ENCODE peak calls at places on chromosomes 2 and 18, in seven cellular contexts. One of them, this sample, is unnamed.
A peak's percentile ranks its signal among the peaks of the same experiment; 100 is the strongest.

GRCh38 chr2:46803911-46804670 is 111.5 kb downstream of the MCFD2 start:
- DNase-seq in AG04450: peak; percentile 79
- DNase-seq in vagina: peak; percentile 75
- DNase-seq in right lobe of liver: no peak
- DNase-seq in skeletal muscle cell: peak; percentile 84
- DNase-seq in mesendoderm: no peak
- DNase-seq in endothelial cell of umbilical vein: no peak
- DNase-seq in this sample: no peak

GRCh38 chr2:216554286-216554685 is 55.6 kb downstream of the RPL37A start:
- DNase-seq in AG04450: no peak
- DNase-seq in vagina: no peak
- DNase-seq in right lobe of liver: no peak
- DNase-seq in skeletal muscle cell: no peak
- DNase-seq in mesendoderm: no peak
- DNase-seq in endothelial cell of umbilical vein: no peak
- DNase-seq in this sample: no peak

GRCh38 chr2:169105433-169105832 is 36.1 kb downstream of the DHRS9 start:
- DNase-seq in AG04450: no peak
- DNase-seq in vagina: no peak
- DNase-seq in right lobe of liver: no peak
- DNase-seq in skeletal muscle cell: no peak
- DNase-seq in mesendoderm: no peak
- DNase-seq in endothelial cell of umbilical vein: no peak
- DNase-seq in this sample: no peak

GRCh38 chr18:74947417-74947816 is 261.5 kb downstream of the PTGR3 start:
- DNase-seq in AG04450: no peak
- DNase-seq in vagina: no peak
- DNase-seq in right lobe of liver: no peak
- DNase-seq in skeletal muscle cell: no peak
- DNase-seq in mesendoderm: no peak
- DNase-seq in endothelial cell of umbilical vein: no peak
- DNase-seq in this sample: no peak

GRCh38 chr2:108922141-108922915 is 66.7 kb downstream of the EDAR start:
- DNase-seq in AG04450: no peak
- DNase-seq in vagina: no peak
- DNase-seq in right lobe of liver: no peak
- DNase-seq in skeletal muscle cell: no peak
- DNase-seq in mesendoderm: peak; percentile 36
- DNase-seq in endothelial cell of umbilical vein: no peak
- DNase-seq in this sample: no peak

GRCh38 chr2:8617048-8617447 is 64.8 kb upstream of the ID2 start:
- DNase-seq in AG04450: no peak
- DNase-seq in vagina: no peak
- DNase-seq in right lobe of liver: peak; percentile 21
- DNase-seq in skeletal muscle cell: no peak
- DNase-seq in mesendoderm: no peak
- DNase-seq in endothelial cell of umbilical vein: no peak
- DNase-seq in this sample: no peak

GRCh38 chr2:160290590-160290989 is 90.5 kb upstream of the ITGB6 start:
- DNase-seq in AG04450: no peak
- DNase-seq in vagina: no peak
- DNase-seq in right lobe of liver: no peak
- DNase-seq in skeletal muscle cell: no peak
- DNase-seq in mesendoderm: no peak
- DNase-seq in endothelial cell of umbilical vein: no peak
- DNase-seq in this sample: no peak

GRCh38 chr2:43898134-43898957 is 59.6 kb downstream of the ABCG8 start:
- DNase-seq in AG04450: no peak
- DNase-seq in vagina: no peak
- DNase-seq in right lobe of liver: peak; percentile 65
- DNase-seq in skeletal muscle cell: no peak
- DNase-seq in mesendoderm: peak; percentile 49
- DNase-seq in endothelial cell of umbilical vein: no peak
- DNase-seq in this sample: peak; percentile 61

GRCh38 chr18:8662574-8663255 is 42.6 kb upstream of the MTCL1 start:
- DNase-seq in AG04450: no peak
- DNase-seq in vagina: no peak
- DNase-seq in right lobe of liver: no peak
- DNase-seq in skeletal muscle cell: no peak
- DNase-seq in mesendoderm: peak; percentile 92
- DNase-seq in endothelial cell of umbilical vein: no peak
- DNase-seq in this sample: no peak

GRCh38 chr18:61702007-61702406 is 190.8 kb downstream of the RNF152 start:
- DNase-seq in AG04450: no peak
- DNase-seq in vagina: no peak
- DNase-seq in right lobe of liver: no peak
- DNase-seq in skeletal muscle cell: peak; percentile 56
- DNase-seq in mesendoderm: no peak
- DNase-seq in endothelial cell of umbilical vein: peak; percentile 85
- DNase-seq in this sample: no peak

GRCh38 chr2:149732001-149732685 is 144.6 kb upstream of the MMADHC start:
- DNase-seq in AG04450: no peak
- DNase-seq in vagina: no peak
- DNase-seq in right lobe of liver: no peak
- DNase-seq in skeletal muscle cell: peak; percentile 64
- DNase-seq in mesendoderm: no peak
- DNase-seq in endothelial cell of umbilical vein: no peak
- DNase-seq in this sample: peak; percentile 19

GRCh38 chr2:205758051-205758450 is 75.8 kb downstream of the NRP2 start:
- DNase-seq in AG04450: peak; percentile 84
- DNase-seq in vagina: no peak
- DNase-seq in right lobe of liver: no peak
- DNase-seq in skeletal muscle cell: no peak
- DNase-seq in mesendoderm: peak; percentile 33
- DNase-seq in endothelial cell of umbilical vein: peak; percentile 73
- DNase-seq in this sample: no peak

GRCh38 chr2:85435986-85436835 is 17.7 kb downstream of the SH2D6 start:
- DNase-seq in AG04450: no peak
- DNase-seq in vagina: no peak
- DNase-seq in right lobe of liver: no peak
- DNase-seq in skeletal muscle cell: no peak
- DNase-seq in mesendoderm: peak; percentile 69
- DNase-seq in endothelial cell of umbilical vein: no peak
- DNase-seq in this sample: no peak

GRCh38 chr2:57371186-57371585 is 675.4 kb upstream of the VRK2 start:
- DNase-seq in AG04450: no peak
- DNase-seq in vagina: no peak
- DNase-seq in right lobe of liver: no peak
- DNase-seq in skeletal muscle cell: peak; percentile 3
- DNase-seq in mesendoderm: no peak
- DNase-seq in endothelial cell of umbilical vein: no peak
- DNase-seq in this sample: no peak

GRCh38 chr2:15040429-15041084 is 408.0 kb downstream of the LRATD1 start:
- DNase-seq in AG04450: no peak
- DNase-seq in vagina: no peak
- DNase-seq in right lobe of liver: peak; percentile 57
- DNase-seq in skeletal muscle cell: no peak
- DNase-seq in mesendoderm: no peak
- DNase-seq in endothelial cell of umbilical vein: no peak
- DNase-seq in this sample: no peak

GRCh38 chr2:96208144-96209010 is at the start of gene STARD7:
- DNase-seq in AG04450: peak; percentile 94
- DNase-seq in vagina: peak; percentile 96
- DNase-seq in right lobe of liver: peak; percentile 99
- DNase-seq in skeletal muscle cell: peak; percentile 95
- DNase-seq in mesendoderm: peak; percentile 99
- DNase-seq in endothelial cell of umbilical vein: peak; percentile 97
- DNase-seq in this sample: peak; percentile 99

GRCh38 chr2:96207778-96208143 is 866 bp downstream of the STARD7 start:
- DNase-seq in AG04450: no peak
- DNase-seq in vagina: no peak
- DNase-seq in right lobe of liver: no peak
- DNase-seq in skeletal muscle cell: no peak
- DNase-seq in mesendoderm: no peak
- DNase-seq in endothelial cell of umbilical vein: peak; percentile 43
- DNase-seq in this sample: no peak

GRCh38 chr2:96209011-96209728 is 543 bp upstream of the STARD7 start:
- DNase-seq in AG04450: no peak
- DNase-seq in vagina: no peak
- DNase-seq in right lobe of liver: no peak
- DNase-seq in skeletal muscle cell: no peak
- DNase-seq in mesendoderm: no peak
- DNase-seq in endothelial cell of umbilical vein: no peak
- DNase-seq in this sample: no peak

GRCh38 chr2:96207073-96207777 is 1.4 kb downstream of the STARD7 start:
- DNase-seq in AG04450: no peak
- DNase-seq in vagina: no peak
- DNase-seq in right lobe of liver: no peak
- DNase-seq in skeletal muscle cell: no peak
- DNase-seq in mesendoderm: no peak
- DNase-seq in endothelial cell of umbilical vein: no peak
- DNase-seq in this sample: no peak

DNA sequence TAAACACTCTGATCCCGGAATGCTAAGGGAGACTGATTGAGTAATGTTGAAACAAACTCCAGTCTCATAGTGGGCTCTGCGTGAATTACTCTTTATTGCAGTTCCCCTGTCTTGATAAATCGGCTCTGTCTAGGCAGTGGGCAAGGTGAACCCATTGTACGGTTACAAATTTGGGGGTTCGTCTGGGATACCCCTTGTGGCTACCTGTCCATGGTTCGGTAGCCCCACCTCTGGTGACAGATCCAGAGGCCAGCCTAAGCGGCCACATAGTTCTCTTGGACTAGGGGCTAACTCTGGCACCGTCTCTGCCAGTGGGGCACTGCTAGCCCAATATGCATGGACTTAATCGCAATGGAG is 1.1 kb upstream of the STARD7 start:
- DNase-seq in AG04450: no peak
- DNase-seq in vagina: no peak
- DNase-seq in right lobe of liver: no peak
- DNase-seq in skeletal muscle cell: no peak
- DNase-seq in mesendoderm: no peak
- DNase-seq in endothelial cell of umbilical vein: no peak
- DNase-seq in this sample: no peak
- H3K4me3 ChIP-seq in AG04450: peak overlapping the region; percentile 88
- H3K4me3 ChIP-seq in vagina: peak overlapping the region; percentile 88
- H3K4me3 ChIP-seq in right lobe of liver: peak overlapping the region; percentile 98
- H3K4me3 ChIP-seq in skeletal muscle cell: peak overlapping the region; percentile 87
- H3K4me3 ChIP-seq in mesendoderm: no peak overlapping the region
- H3K4me3 ChIP-seq in endothelial cell of umbilical vein: no peak overlapping the region
- H3K4me3 ChIP-seq in this sample: no peak overlapping the region

GRCh38 chr18:29496276-29496675 is 1319.3 kb upstream of the CDH2 start:
- DNase-seq in AG04450: no peak
- DNase-seq in vagina: no peak
- DNase-seq in right lobe of liver: no peak
- DNase-seq in skeletal muscle cell: no peak
- DNase-seq in mesendoderm: no peak
- DNase-seq in endothelial cell of umbilical vein: no peak
- DNase-seq in this sample: no peak

GRCh38 chr18:29501952-29502351 is 1325.0 kb upstream of the CDH2 start:
- DNase-seq in AG04450: peak; percentile 6
- DNase-seq in vagina: no peak
- DNase-seq in right lobe of liver: no peak
- DNase-seq in skeletal muscle cell: peak; percentile 71
- DNase-seq in mesendoderm: no peak
- DNase-seq in endothelial cell of umbilical vein: no peak
- DNase-seq in this sample: no peak
- H3K4me3 ChIP-seq in AG04450: no peak overlapping the region
- H3K4me3 ChIP-seq in vagina: no peak overlapping the region
- H3K4me3 ChIP-seq in right lobe of liver: no peak overlapping the region
- H3K4me3 ChIP-seq in skeletal muscle cell: no peak overlapping the region
- H3K4me3 ChIP-seq in mesendoderm: no peak overlapping the region
- H3K4me3 ChIP-seq in endothelial cell of umbilical vein: no peak overlapping the region
- H3K4me3 ChIP-seq in this sample: no peak overlapping the region

DNA sequence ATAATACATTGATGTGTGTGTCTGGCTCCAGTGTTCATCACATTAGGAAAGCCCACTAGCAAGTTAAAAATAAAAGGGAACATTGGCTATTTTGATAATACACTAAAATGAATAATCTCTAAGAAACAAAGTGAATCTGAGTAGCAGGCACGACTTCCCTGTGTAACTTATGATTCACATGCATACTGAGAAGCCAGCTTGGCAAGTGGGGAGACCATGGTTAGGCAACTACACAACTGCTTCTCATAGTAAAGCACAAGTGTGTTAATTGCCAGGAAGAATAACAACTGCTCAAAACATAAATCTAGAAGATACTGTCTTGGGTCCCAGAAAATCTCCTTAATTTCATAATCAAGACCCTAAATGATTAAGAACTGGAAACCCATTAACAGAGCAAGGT is 4.0 kb downstream of the MYO5B start:
- DNase-seq in AG04450: no peak
- DNase-seq in vagina: peak; percentile 8
- DNase-seq in right lobe of liver: no peak
- DNase-seq in skeletal muscle cell: no peak
- DNase-seq in mesendoderm: no peak
- DNase-seq in endothelial cell of umbilical vein: no peak
- DNase-seq in this sample: no peak
- H3K4me3 ChIP-seq in AG04450: no peak overlapping the region
- H3K4me3 ChIP-seq in vagina: no peak overlapping the region
- H3K4me3 ChIP-seq in right lobe of liver: no peak overlapping the region
- H3K4me3 ChIP-seq in skeletal muscle cell: no peak overlapping the region
- H3K4me3 ChIP-seq in mesendoderm: no peak overlapping the region
- H3K4me3 ChIP-seq in endothelial cell of umbilical vein: no peak overlapping the region
- H3K4me3 ChIP-seq in this sample: no peak overlapping the region

GRCh38 chr2:64283641-64284371 is 139.6 kb upstream of the PELI1 start:
- DNase-seq in AG04450: no peak
- DNase-seq in vagina: no peak
- DNase-seq in right lobe of liver: no peak
- DNase-seq in skeletal muscle cell: no peak
- DNase-seq in mesendoderm: no peak
- DNase-seq in endothelial cell of umbilical vein: peak; percentile 22
- DNase-seq in this sample: no peak

GRCh38 chr2:64284751-64285150 is 140.5 kb upstream of the PELI1 start:
- DNase-seq in AG04450: no peak
- DNase-seq in vagina: no peak
- DNase-seq in right lobe of liver: no peak
- DNase-seq in skeletal muscle cell: no peak
- DNase-seq in mesendoderm: no peak
- DNase-seq in endothelial cell of umbilical vein: no peak
- DNase-seq in this sample: no peak

GRCh38 chr2:64288321-64288931 is 144.2 kb upstream of the PELI1 start:
- DNase-seq in AG04450: peak; percentile 41
- DNase-seq in vagina: no peak
- DNase-seq in right lobe of liver: no peak
- DNase-seq in skeletal muscle cell: peak; percentile 97
- DNase-seq in mesendoderm: no peak
- DNase-seq in endothelial cell of umbilical vein: peak; percentile 87
- DNase-seq in this sample: no peak

GRCh38 chr2:64287321-64287720 is 143.1 kb upstream of the PELI1 start:
- DNase-seq in AG04450: no peak
- DNase-seq in vagina: no peak
- DNase-seq in right lobe of liver: no peak
- DNase-seq in skeletal muscle cell: no peak
- DNase-seq in mesendoderm: no peak
- DNase-seq in endothelial cell of umbilical vein: no peak
- DNase-seq in this sample: no peak

DNA sequence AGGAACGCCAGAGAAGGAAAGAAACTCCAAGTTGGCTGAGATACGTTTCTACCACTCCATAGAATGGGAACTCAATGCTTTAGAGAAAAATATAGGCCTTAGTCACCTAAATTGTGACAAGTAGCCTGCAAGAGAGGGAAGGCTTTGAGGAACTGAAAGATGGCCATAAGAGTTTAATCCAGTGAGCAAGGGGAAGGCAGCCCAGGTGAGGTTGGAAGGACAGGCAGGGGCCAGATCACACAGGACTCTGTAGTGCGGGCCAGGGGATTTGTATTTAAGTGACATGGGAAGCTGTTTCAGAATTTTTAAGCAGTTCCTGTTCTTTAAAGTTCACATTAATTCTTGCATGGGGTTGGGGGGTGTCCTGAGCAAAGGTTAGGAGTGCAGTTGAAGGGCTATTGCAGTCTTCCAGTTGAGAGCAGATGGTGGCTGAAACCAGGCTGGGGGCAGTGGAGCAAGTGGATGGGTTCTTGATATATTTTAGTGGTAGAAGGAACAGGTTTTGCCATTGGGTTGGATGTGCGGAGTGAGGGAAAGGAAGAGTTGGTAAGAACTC is 138.9 kb upstream of the PELI1 start:
- DNase-seq in AG04450: no peak
- DNase-seq in vagina: no peak
- DNase-seq in right lobe of liver: no peak
- DNase-seq in skeletal muscle cell: no peak
- DNase-seq in mesendoderm: no peak
- DNase-seq in endothelial cell of umbilical vein: no peak
- DNase-seq in this sample: no peak
- H3K4me3 ChIP-seq in AG04450: no peak overlapping the region
- H3K4me3 ChIP-seq in vagina: no peak overlapping the region
- H3K4me3 ChIP-seq in right lobe of liver: no peak overlapping the region
- H3K4me3 ChIP-seq in skeletal muscle cell: no peak overlapping the region
- H3K4me3 ChIP-seq in mesendoderm: no peak overlapping the region
- H3K4me3 ChIP-seq in endothelial cell of umbilical vein: no peak overlapping the region
- H3K4me3 ChIP-seq in this sample: no peak overlapping the region